ENCODE peak calls at places on chromosome 10, in ten cellular contexts. C, M, G, X, Q, K, B, Z, Y and O are unnamed samples.

GRCh38 chr10:111076682-111077661 is at the start of gene ADRA2A:
- DNase-seq in C (peak), Q (peak), Z (peak), B (peak), Y (no peak), M (peak), K (peak), X (no peak), G (peak), O (no peak)

GRCh38 chr10:110144526-110144925 is 62.9 kb upstream of the MXI1 start:
- DNase-seq in M (no peak), K (no peak), X (no peak), B (no peak), Y (no peak), C (peak), G (peak), Q (no peak), Z (no peak), O (no peak)

GRCh38 chr10:116766241-116767198 is 24.2 kb upstream of the HSPA12A start:
- DNase-seq in C (no peak), M (no peak), Q (no peak), K (no peak), Y (no peak), B (no peak), Z (no peak), X (no peak), G (no peak), O (no peak)

GRCh38 chr10:44774676-44775401 is 136.3 kb upstream of the TMEM72 start:
- DNase-seq in X (no peak), C (no peak), G (no peak), Z (peak), Y (no peak), M (no peak), B (no peak), K (peak), Q (no peak), O (peak)

GRCh38 chr10:46516660-46517416 is 39.6 kb downstream of the GPRIN2 start:
- DNase-seq in Q (no peak), G (peak), M (no peak), K (peak), X (peak), C (peak), B (no peak), Y (peak), Z (peak), O (peak)

GRCh38 chr10:101319241-101319915 is 34.6 kb upstream of the BTRC start:
- DNase-seq in G (no peak), K (no peak), X (peak), Q (no peak), C (peak), Y (no peak), B (no peak), Z (no peak), M (peak), O (no peak)

GRCh38 chr10:6713716-6714115 is 133.6 kb upstream of the PRKCQ start:
- DNase-seq in G (no peak), C (peak), M (no peak), B (no peak), K (no peak), X (no peak), Z (no peak), Q (no peak), Y (no peak), O (no peak)

GRCh38 chr10:103197177-103197576 is 4.1 kb upstream of the NT5C2 start:
- DNase-seq in G (peak), Z (peak), Y (no peak), M (no peak), X (peak), C (peak), Q (peak), K (peak), B (no peak), O (no peak)

GRCh38 chr10:78890506-78890905 is 178.3 kb upstream of the ZMIZ1 start:
- DNase-seq in Z (no peak), C (no peak), K (no peak), X (no peak), B (no peak), M (no peak), G (no peak), Q (no peak), Y (no peak), O (no peak)

GRCh38 chr10:132882481-132882951 is 59.9 kb downstream of the CFAP46 start:
- DNase-seq in G (no peak), M (peak), K (no peak), Y (peak), B (peak), X (peak), Q (no peak), C (no peak), Z (no peak), O (no peak)

GRCh38 chr10:72045586-72045985 is 42.8 kb downstream of the SPOCK2 start:
- DNase-seq in K (no peak), Q (no peak), Y (no peak), G (no peak), X (no peak), M (no peak), C (no peak), Z (no peak), B (no peak), O (no peak)

GRCh38 chr10:34528320-34528719 is 286.8 kb downstream of the PARD3 start:
- DNase-seq in Y (no peak), Q (no peak), G (peak), C (peak), X (no peak), K (peak), Z (peak), M (no peak), B (no peak), O (peak)

GRCh38 chr10:43057231-43057711 is 19.6 kb upstream of the RET start:
- DNase-seq in Z (no peak), K (no peak), Q (peak), B (peak), Y (peak), C (no peak), G (no peak), M (no peak), X (no peak), O (no peak)

GRCh38 chr10:110268442-110268841 is 36.3 kb downstream of the SMNDC1 start:
- DNase-seq in X (no peak), M (no peak), B (no peak), C (no peak), Q (peak), Z (no peak), G (no peak), Y (no peak), K (no peak), O (no peak)

GRCh38 chr10:29238531-29239080 is 50.3 kb upstream of the LYZL1 start:
- DNase-seq in C (no peak), K (no peak), M (no peak), Y (no peak), B (no peak), X (no peak), G (no peak), Z (no peak), Q (no peak), O (no peak)

GRCh38 chr10:27724287-27724686 is 21.3 kb downstream of the MKX start:
- DNase-seq in Z (no peak), Q (no peak), Y (no peak), G (peak), C (peak), M (no peak), K (no peak), B (no peak), X (no peak), O (no peak)
- TF ChIP-seq CTCF in Z (peak), Q (no peak), Y (peak), G (no peak), C (peak), M (no peak), K (peak), B (no peak), X (no peak), O (peak)

GRCh38 chr10:23037561-23037960 is 57.8 kb upstream of the MSRB2 start:
- DNase-seq in Y (no peak), B (no peak), G (no peak), Q (no peak), K (no peak), C (no peak), M (no peak), Z (no peak), X (peak), O (no peak)

GRCh38 chr10:23031318-23031717 is 64.1 kb upstream of the MSRB2 start:
- DNase-seq in C (no peak), M (no peak), Y (no peak), G (no peak), Q (peak), K (no peak), X (no peak), Z (no peak), B (no peak), O (no peak)

GRCh38 chr10:23038172-23038571 is 57.2 kb upstream of the MSRB2 start:
- DNase-seq in K (no peak), X (no peak), G (no peak), Q (no peak), M (no peak), Y (no peak), Z (no peak), B (no peak), C (no peak), O (no peak)

GRCh38 chr10:23034790-23035189 is 60.6 kb upstream of the MSRB2 start:
- DNase-seq in K (no peak), M (no peak), Y (no peak), Q (no peak), B (no peak), C (no peak), G (no peak), X (no peak), Z (no peak), O (no peak)

DNA sequence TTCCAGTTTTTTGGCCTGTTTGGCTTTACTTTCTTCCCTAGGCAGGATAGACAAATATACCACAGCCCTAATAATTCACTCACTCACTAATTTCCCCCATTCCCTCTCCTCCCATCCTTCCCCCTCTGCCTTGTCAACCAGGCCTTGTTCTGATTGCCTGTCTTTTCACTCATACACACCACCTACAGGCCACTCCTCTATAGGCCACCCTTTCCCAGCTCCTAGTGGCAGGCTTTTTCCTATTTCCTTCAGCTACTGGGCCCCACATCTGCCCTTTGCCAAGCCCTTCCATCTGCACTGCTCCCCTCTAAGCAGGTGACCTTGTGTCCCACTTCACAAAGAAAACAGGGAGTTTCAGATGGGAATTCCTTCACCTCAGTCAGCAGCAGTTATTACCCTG is 59.8 kb upstream of the MSRB2 start:
- DNase-seq in B (no peak), Y (no peak), X (no peak), G (peak), M (no peak), Q (no peak), Z (no peak), K (no peak), C (peak), O (no peak)
- TF ChIP-seq CTCF in B (no peak), Y (peak), X (peak), G (peak), M (no peak), Q (peak), Z (peak), K (peak), C (peak), O (peak)

DNA sequence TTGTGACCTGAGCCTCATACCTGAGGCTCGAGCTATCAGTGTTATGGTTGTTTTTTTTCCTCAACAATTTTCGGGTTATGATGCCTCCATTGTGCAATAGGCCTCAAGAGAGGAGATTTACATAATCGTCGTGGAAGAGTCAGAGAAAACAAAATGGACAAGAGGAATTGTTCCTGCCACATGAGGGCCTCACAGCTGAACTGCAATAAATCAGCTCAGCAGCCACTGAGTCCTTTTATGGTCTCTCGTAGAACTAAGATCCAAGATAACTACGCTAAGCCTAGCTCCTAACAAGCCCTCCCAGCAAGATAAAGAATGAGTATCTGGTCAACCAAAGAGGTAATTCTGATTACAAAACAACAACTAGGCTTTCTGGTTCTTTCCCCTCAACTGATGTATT is 336.8 kb downstream of the WDR11 start:
- DNase-seq in Q (no peak), X (no peak), G (no peak), K (no peak), M (no peak), Y (no peak), C (no peak), Z (no peak), B (no peak), O (no peak)
- TF ChIP-seq CTCF in Q (no peak), X (peak), G (no peak), K (no peak), M (no peak), Y (peak), C (no peak), Z (no peak), B (no peak), O (no peak)

GRCh38 chr10:99331207-99331803 is 2.1 kb downstream of the CNNM1 start:
- DNase-seq in Z (no peak), K (peak), B (no peak), Y (no peak), G (peak), Q (no peak), M (no peak), X (no peak), C (peak), O (no peak)

GRCh38 chr10:99330675-99330924 is 1.4 kb downstream of the CNNM1 start:
- DNase-seq in B (no peak), G (no peak), X (no peak), C (no peak), K (no peak), M (no peak), Y (no peak), Z (no peak), Q (no peak), O (no peak)

GRCh38 chr10:99329238-99329890 is at the start of gene CNNM1:
- DNase-seq in B (peak), Y (no peak), C (peak), Z (no peak), Q (no peak), G (peak), X (peak), K (no peak), M (peak), O (no peak)

GRCh38 chr10:99329891-99330674 is 927 bp downstream of the CNNM1 start:
- DNase-seq in X (peak), Z (no peak), M (peak), K (no peak), Y (peak), G (no peak), B (no peak), C (peak), Q (no peak), O (no peak)

GRCh38 chr10:99328579-99329237 is 448 bp upstream of the CNNM1 start:
- DNase-seq in M (no peak), B (no peak), Z (no peak), Q (no peak), G (no peak), K (no peak), X (peak), Y (no peak), C (peak), O (no peak)
- TF ChIP-seq CTCF in M (no peak), B (no peak), Z (no peak), Q (no peak), G (no peak), K (no peak), X (no peak), Y (no peak), C (peak), O (no peak)

GRCh38 chr10:74233281-74233680 is 82.3 kb downstream of the ADK start:
- DNase-seq in G (no peak), X (no peak), B (no peak), Q (no peak), C (no peak), Y (no peak), Z (no peak), K (no peak), M (no peak), O (no peak)

GRCh38 chr10:74231375-74231774 is 80.4 kb downstream of the ADK start:
- DNase-seq in Q (no peak), Z (peak), X (no peak), C (peak), B (no peak), M (no peak), Y (no peak), G (peak), K (peak), O (no peak)

GRCh38 chr10:74238031-74238431 is 87.0 kb downstream of the ADK start:
- DNase-seq in Z (no peak), M (no peak), G (no peak), Y (no peak), K (peak), X (no peak), B (no peak), Q (no peak), C (no peak), O (no peak)

GRCh38 chr10:74234569-74234968 is 83.5 kb downstream of the ADK start:
- DNase-seq in B (no peak), G (peak), C (peak), Q (no peak), Y (no peak), Z (no peak), M (no peak), X (no peak), K (peak), O (no peak)
- TF ChIP-seq CTCF in B (peak), G (peak), C (peak), Q (peak), Y (peak), Z (peak), M (no peak), X (peak), K (peak), O (peak)

GRCh38 chr10:31709028-31709427 is 219.6 kb downstream of the ARHGAP12 start:
- DNase-seq in Z (no peak), Y (no peak), B (no peak), X (no peak), K (no peak), M (no peak), Q (no peak), G (peak), C (no peak), O (no peak)
- TF ChIP-seq CTCF in Z (peak), Y (peak), B (no peak), X (peak), K (no peak), M (no peak), Q (peak), G (peak), C (no peak), O (peak)

GRCh38 chr10:97235353-97235752 is 49.6 kb upstream of the SLIT1 start:
- DNase-seq in B (no peak), Q (no peak), M (no peak), Z (no peak), C (no peak), G (no peak), X (no peak), K (no peak), Y (no peak), O (no peak)
- TF ChIP-seq CTCF in B (no peak), Q (no peak), M (no peak), Z (no peak), C (no peak), G (no peak), X (no peak), K (no peak), Y (no peak), O (no peak)

GRCh38 chr10:61554925-61555324 is 101.7 kb upstream of the TMEM26 start:
- DNase-seq in Q (no peak), K (no peak), B (no peak), Z (no peak), X (no peak), Y (no peak), G (peak), C (no peak), M (no peak), O (no peak)

DNA sequence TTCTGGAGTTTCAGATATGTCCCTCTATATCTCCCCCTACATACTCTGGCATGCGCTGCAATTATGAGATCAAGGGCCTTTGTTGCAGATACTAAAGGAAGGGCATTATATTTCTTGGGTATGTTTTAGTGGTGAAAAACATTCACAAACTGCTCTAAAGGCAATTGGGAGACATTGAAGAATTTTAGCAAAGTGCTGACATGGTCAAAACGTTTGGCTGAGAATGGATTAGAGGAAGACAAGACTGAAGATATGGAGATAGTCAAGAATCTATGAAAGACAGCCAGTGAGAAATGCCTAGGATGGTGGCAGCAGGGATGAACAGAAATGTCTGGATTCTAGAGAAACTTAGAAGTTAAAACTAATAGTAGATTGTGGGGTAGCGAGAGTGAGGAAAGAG is 104.5 kb upstream of the CABCOCO1 start:
- DNase-seq in Z (no peak), C (no peak), B (no peak), X (no peak), M (no peak), G (no peak), K (no peak), Q (no peak), Y (no peak), O (no peak)
- TF ChIP-seq CTCF in Z (no peak), C (no peak), B (no peak), X (no peak), M (no peak), G (no peak), K (no peak), Q (no peak), Y (peak), O (no peak)

GRCh38 chr10:63003816-63004453 is 129.2 kb upstream of the NRBF2 start:
- DNase-seq in Z (no peak), Q (no peak), B (no peak), G (peak), K (no peak), Y (no peak), X (no peak), M (no peak), C (peak), O (no peak)
- TF ChIP-seq CTCF in Z (no peak), Q (peak), B (no peak), G (peak), K (peak), Y (peak), X (peak), M (no peak), C (peak), O (no peak)